ENCODE peak calls at places on chromosomes 11 and 22, in five cellular contexts. D is ovary, X is A549, E is upper lobe of left lung, T is sigmoid colon. H is an unnamed sample.

GRCh38 chr22:44743804-44744211 is 8.6 kb upstream of the ARHGAP8 start:
- DNase-seq in D (no peak), X (no peak), E (no peak), T (no peak), H (no peak)

GRCh38 chr11:64088159-64089026 is 52.7 kb downstream of the FLRT1 start:
- DNase-seq in D (no peak), X (peak; percentile 53), E (peak; percentile 30), T (no peak), H (no peak)

GRCh38 chr11:64887757-64888405 is 9.5 kb upstream of the EHD1 start:
- DNase-seq in D (peak; percentile 77), X (peak; percentile 66), E (peak; percentile 88), T (peak; percentile 90), H (peak; percentile 88)

GRCh38 chr22:48478124-48478523 is 1349.5 kb downstream of the BRD1 start:
- DNase-seq in D (no peak), X (no peak), E (peak; percentile 13), T (no peak), H (no peak)

GRCh38 chr11:26946209-26946828 is 47.6 kb upstream of the FIBIN start:
- DNase-seq in D (no peak), X (no peak), E (no peak), T (no peak), H (no peak)

GRCh38 chr22:31929126-31929928 is 15.0 kb upstream of the YWHAH start:
- DNase-seq in D (no peak), X (no peak), E (no peak), T (no peak), H (no peak)

GRCh38 chr11:120055646-120056045 is 82.3 kb downstream of the TRIM29 start:
- DNase-seq in D (no peak), X (no peak), E (no peak), T (no peak), H (no peak)

GRCh38 chr22:21845558-21846452 is 21.6 kb downstream of the MAPK1 start:
- DNase-seq in D (no peak), X (no peak), E (no peak), T (no peak), H (no peak)

GRCh38 chr11:84430661-84431060 is 1144.5 kb upstream of the CCDC90B start:
- DNase-seq in D (no peak), X (no peak), E (no peak), T (no peak), H (no peak)

GRCh38 chr11:72840780-72841179 is 26.6 kb downstream of the ATG16L2 start:
- DNase-seq in D (no peak), X (no peak), E (no peak), T (no peak), H (no peak)

GRCh38 chr22:44360686-44361381 is 48.1 kb upstream of the SHISAL1 start:
- DNase-seq in D (peak; percentile 48), X (peak; percentile 47), E (peak; percentile 57), T (peak; percentile 85), H (peak; percentile 78)

GRCh38 chr22:27711756-27712155 is 89.8 kb downstream of the MN1 start:
- DNase-seq in D (no peak), X (no peak), E (no peak), T (no peak), H (no peak)

GRCh38 chr22:27405672-27406388 is 395.7 kb downstream of the MN1 start:
- DNase-seq in D (peak; percentile 39), X (peak; percentile 55), E (no peak), T (no peak), H (peak; percentile 73)

GRCh38 chr22:36257948-36258674 is 5.2 kb downstream of the APOL1 start:
- DNase-seq in D (no peak), X (no peak), E (no peak), T (no peak), H (no peak)

GRCh38 chr11:72972541-72973128 is 158.4 kb downstream of the ATG16L2 start:
- DNase-seq in D (no peak), X (no peak), E (no peak), T (no peak), H (no peak)

GRCh38 chr11:1994121-1994520 is 3.5 kb downstream of the H19 start:
- DNase-seq in D (peak; percentile 10), X (no peak), E (no peak), T (peak; percentile 24), H (no peak)

GRCh38 chr11:4454031-4454430 is 4.9 kb downstream of the OR52K2 start:
- DNase-seq in D (no peak), X (no peak), E (no peak), T (no peak), H (no peak)

GRCh38 chr22:36755316-36755715 is 20.6 kb downstream of the IFT27 start:
- DNase-seq in D (no peak), X (no peak), E (no peak), T (peak; percentile 14), H (no peak)

GRCh38 chr11:68354181-68354872 is 41.9 kb downstream of the LRP5 start:
- DNase-seq in D (peak; percentile 78), X (peak; percentile 98), E (peak; percentile 91), T (peak; percentile 97), H (peak; percentile 94)

GRCh38 chr11:130478204-130478701 is 29.8 kb downstream of the ADAMTS15 start:
- DNase-seq in D (peak; percentile 91), X (peak; percentile 71), E (no peak), T (peak; percentile 93), H (peak; percentile 60)

DNA sequence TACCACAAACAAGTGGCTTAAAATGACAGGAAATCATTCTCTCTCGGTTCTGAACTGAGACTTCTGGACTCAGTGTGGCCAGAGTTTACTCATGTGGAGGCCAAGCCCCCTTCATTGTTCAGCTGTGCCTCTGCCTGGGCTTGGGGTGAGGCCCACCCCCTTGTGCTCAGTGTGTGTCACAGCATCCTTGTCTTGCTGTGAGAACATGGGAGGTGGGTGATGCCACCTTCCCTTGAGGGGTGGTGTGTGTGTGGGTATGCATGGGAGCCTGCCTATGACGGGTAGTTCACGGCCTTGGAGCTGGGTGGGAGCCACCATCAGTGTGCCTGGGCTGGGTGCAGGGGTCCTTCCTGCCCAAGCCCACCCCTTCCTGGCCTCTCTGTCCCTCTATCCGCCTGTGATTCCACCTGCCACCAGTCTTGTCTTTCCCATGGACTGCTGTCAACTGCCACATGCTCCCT is 101.7 kb downstream of the MORC2 start:
- DNase-seq in D (peak; percentile 6), X (peak; percentile 15), E (no peak), T (peak; percentile 29), H (no peak)
- TF ChIP-seq CTCF in D (no peak), X (no peak), E (no peak), T (no peak), H (no peak)

GRCh38 chr11:118911880-118912741 is 13.6 kb downstream of the BCL9L start:
- DNase-seq in D (peak; percentile 95), X (no peak), E (peak; percentile 87), T (peak; percentile 97), H (no peak)

GRCh38 chr11:118910309-118911112 is 15.2 kb downstream of the BCL9L start:
- DNase-seq in D (peak; percentile 78), X (no peak), E (peak; percentile 85), T (peak; percentile 94), H (peak; percentile 82)

GRCh38 chr11:118909619-118910308 is 16.0 kb downstream of the BCL9L start:
- DNase-seq in D (no peak), X (no peak), E (no peak), T (no peak), H (no peak)

GRCh38 chr11:118912742-118913410 is 12.8 kb downstream of the BCL9L start:
- DNase-seq in D (no peak), X (no peak), E (peak; percentile 83), T (no peak), H (no peak)

DNA sequence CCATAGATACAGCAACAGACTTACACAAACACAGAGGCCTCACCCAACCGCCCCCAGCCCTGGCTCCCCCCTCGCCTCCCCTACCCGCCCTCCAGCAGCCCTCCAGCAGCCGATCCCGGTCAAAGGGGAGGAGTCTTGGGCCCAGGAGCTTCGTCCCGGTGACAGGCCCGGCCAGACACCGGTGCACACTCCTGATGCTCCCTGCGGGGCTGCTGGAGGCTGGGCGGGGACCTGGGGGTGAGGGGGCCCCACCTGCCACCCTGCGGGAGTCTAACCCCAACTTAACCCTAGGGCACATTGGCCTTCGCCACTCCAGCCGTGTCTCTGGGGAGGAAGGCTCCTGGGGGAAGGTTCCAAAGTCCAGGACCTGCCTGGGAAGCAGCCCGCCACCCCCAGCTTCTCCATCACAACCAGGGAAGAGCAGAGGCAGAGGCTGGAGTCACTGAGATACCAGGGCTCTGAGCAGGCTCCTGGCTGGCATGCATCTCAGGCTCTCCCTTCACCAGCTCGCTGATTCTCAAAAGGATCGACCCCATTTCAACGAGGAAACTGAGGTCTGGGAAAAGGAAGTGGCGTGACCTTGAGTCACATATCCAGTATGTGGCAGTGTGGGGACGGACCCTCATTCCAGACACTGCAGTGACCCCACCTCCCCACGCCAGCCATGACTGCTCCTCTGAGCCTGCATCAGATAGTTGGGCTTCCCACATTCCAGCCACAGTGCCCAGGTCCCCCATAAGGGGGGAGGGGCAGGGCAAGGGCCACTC is 14.4 kb downstream of the BCL9L start:
- DNase-seq in D (no peak), X (no peak), E (no peak), T (peak; percentile 76), H (no peak)
- H3K27ac ChIP-seq in D (peak overlapping the region; percentile 94), X (peak overlapping the region; percentile 100), E (peak overlapping the region; percentile 98), T (peak overlapping the region; percentile 100), H (peak overlapping the region; percentile 97)

GRCh38 chr11:44866301-44866700 is 84.4 kb downstream of the TP53I11 start:
- DNase-seq in D (no peak), X (no peak), E (no peak), T (no peak), H (no peak)
- TF ChIP-seq EP300 in D (no peak), X (no peak), E (no peak), T (no peak), H (no peak)

GRCh38 chr22:49855491-49855911 is 1.9 kb downstream of the ZBED4 start:
- DNase-seq in D (no peak), X (no peak), E (peak; percentile 48), T (no peak), H (no peak)

GRCh38 chr22:49856343-49856742 is 2.7 kb downstream of the ZBED4 start:
- DNase-seq in D (no peak), X (no peak), E (no peak), T (no peak), H (no peak)

GRCh38 chr22:49856766-49857618 is 3.3 kb downstream of the ZBED4 start:
- DNase-seq in D (no peak), X (no peak), E (no peak), T (no peak), H (no peak)

GRCh38 chr22:49861642-49862407 is 8.2 kb downstream of the ZBED4 start:
- DNase-seq in D (no peak), X (no peak), E (no peak), T (no peak), H (no peak)

DNA sequence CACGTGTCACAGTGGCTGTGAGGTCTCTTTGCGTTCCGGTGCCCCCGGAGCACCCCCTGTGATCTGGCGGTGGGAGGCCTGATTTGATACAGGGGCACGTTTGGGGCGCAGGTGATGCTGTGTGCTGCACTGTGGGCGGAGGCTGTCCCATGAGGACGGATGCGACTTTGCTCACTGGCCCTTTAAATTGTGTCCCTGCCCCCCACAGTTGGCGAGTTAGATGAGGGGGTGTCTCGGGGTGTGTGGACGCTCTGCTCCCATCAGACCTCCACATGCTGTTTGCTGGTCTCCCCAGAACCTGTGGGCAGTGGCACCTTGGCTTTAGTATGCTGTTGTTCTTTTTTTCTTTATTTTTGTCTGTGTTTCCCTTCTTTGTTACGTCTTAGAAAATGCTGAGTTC is 5.2 kb downstream of the ZBED4 start:
- DNase-seq in D (no peak), X (no peak), E (no peak), T (no peak), H (no peak)
- TF ChIP-seq CTCF in D (no peak), X (no peak), E (no peak), T (no peak), H (no peak)

GRCh38 chr11:124745835-124746620 is 6.0 kb downstream of the VSIG2 start:
- DNase-seq in D (no peak), X (peak; percentile 44), E (no peak), T (no peak), H (no peak)
- H3K27ac ChIP-seq in D (no peak overlapping the region), X (peak overlapping the region; percentile 79), E (peak overlapping the region; percentile 70), T (peak overlapping the region; percentile 41), H (peak overlapping the region; percentile 97)

H was measured in stomach.